ENCODE peak calls at places on chromosome 5, in nine cellular contexts. M is retinal pigment epithelial cell; Q is heart left ventricle; K is activated naive CD8-positive, alpha-beta T cell treated with anti-CD3 and anti-CD28 coated beads, Interleukin-2, amount 50 U/mL, for 16 hours; P is NCI-H1694 treated with DMSO at 0.1 percent for 48 hours; A is WERI-Rb-1; B is stimulated activated naive CD8-positive, alpha-beta T cell treated with anti-CD3 and anti-CD28 coated beads, Interleukin-15, amount 100 ng/mL, for 72 hours; S is iPS-NIHi11; T is GDM1. V is an unnamed sample.

GRCh38 chr5:151684690-151685361 is 1.9 kb downstream of the SPARC start:
- DNase-seq in M (peak; percentile 94), Q (peak; percentile 62), K (no peak), P (peak; percentile 14), A (no peak), B (no peak), S (peak; percentile 52), T (no peak), V (no peak)

GRCh38 chr5:132322266-132322665 is 28.1 kb downstream of the SLC22A4 start:
- DNase-seq in M (no peak), Q (no peak), K (no peak), P (no peak), A (no peak), B (no peak), S (peak; percentile 63), T (no peak), V (no peak)

GRCh38 chr5:178083942-178084341 is 29.4 kb upstream of the N4BP3 start:
- DNase-seq in M (no peak), Q (no peak), K (no peak), P (no peak), A (no peak), B (no peak), S (no peak), T (no peak), V (no peak)

GRCh38 chr5:147439253-147439652 is 70.6 kb downstream of the DPYSL3 start:
- DNase-seq in M (no peak), Q (no peak), K (no peak), P (no peak), A (no peak), B (no peak), S (no peak), T (no peak), V (no peak)

GRCh38 chr5:42404366-42404765 is 18.9 kb upstream of the GHR start:
- DNase-seq in M (no peak), Q (no peak), K (no peak), P (no peak), A (no peak), B (no peak), S (no peak), T (no peak), V (no peak)

GRCh38 chr5:1485320-1486118 is 38.2 kb downstream of the LPCAT1 start:
- DNase-seq in M (no peak), Q (no peak), K (no peak), P (no peak), A (no peak), B (no peak), S (no peak), T (no peak), V (no peak)

GRCh38 chr5:107257885-107258520 is 412.7 kb downstream of the EFNA5 start:
- DNase-seq in M (no peak), Q (no peak), K (no peak), P (no peak), A (no peak), B (no peak), S (no peak), T (no peak), V (no peak)

GRCh38 chr5:133205204-133205603 is 153.4 kb downstream of the HSPA4 start:
- DNase-seq in M (no peak), Q (no peak), K (no peak), P (no peak), A (no peak), B (no peak), S (no peak), T (no peak), V (no peak)

GRCh38 chr5:58016329-58016728 is 443.6 kb downstream of the PLK2 start:
- DNase-seq in M (peak; percentile 73), Q (no peak), K (no peak), P (no peak), A (no peak), B (no peak), S (no peak), T (no peak), V (no peak)

GRCh38 chr5:42454216-42454995 is 31.2 kb downstream of the GHR start:
- DNase-seq in M (no peak), Q (no peak), K (no peak), P (no peak), A (no peak), B (no peak), S (no peak), T (no peak), V (no peak)

GRCh38 chr5:149162401-149163084 is 21.2 kb downstream of the ABLIM3 start:
- DNase-seq in M (no peak), Q (no peak), K (no peak), P (no peak), A (no peak), B (no peak), S (no peak), T (no peak), V (no peak)

GRCh38 chr5:10351199-10351881 is 2.2 kb upstream of the MARCHF6 start:
- DNase-seq in M (no peak), Q (no peak), K (no peak), P (peak; percentile 58), A (no peak), B (no peak), S (no peak), T (no peak), V (no peak)

GRCh38 chr5:111229126-111229525 is 4.9 kb downstream of the CAMK4 start:
- DNase-seq in M (no peak), Q (no peak), K (no peak), P (no peak), A (no peak), B (no peak), S (no peak), T (no peak), V (no peak)

GRCh38 chr5:72383280-72384205 is 63.4 kb downstream of the PTCD2 start:
- DNase-seq in M (no peak), Q (no peak), K (no peak), P (no peak), A (no peak), B (no peak), S (peak; percentile 21), T (no peak), V (no peak)

V was measured in SK-N-DZ.